ENCODE peak calls at places on chromosomes 4 and X, in five cellular contexts. One of them, this sample, is unnamed.

GRCh38 chr4:64417974-64418373 is 8.7 kb upstream of the TECRL start:
- DNase-seq in left cardiac atrium: peak
- DNase-seq in amniotic stem cell: no peak
- DNase-seq in EH: no peak
- DNase-seq in GM23248: peak
- DNase-seq in this sample: no peak

GRCh38 chr4:98518555-98519267 is 139.7 kb downstream of the TSPAN5 start:
- DNase-seq in left cardiac atrium: no peak
- DNase-seq in amniotic stem cell: no peak
- DNase-seq in EH: no peak
- DNase-seq in GM23248: no peak
- DNase-seq in this sample: peak

GRCh38 chr4:34973632-34974312 is 1270.5 kb downstream of the ARAP2 start:
- DNase-seq in left cardiac atrium: no peak
- DNase-seq in amniotic stem cell: no peak
- DNase-seq in EH: no peak
- DNase-seq in GM23248: no peak
- DNase-seq in this sample: no peak

GRCh38 chr4:36322921-36323354 is 41.5 kb downstream of the DTHD1 start:
- DNase-seq in left cardiac atrium: no peak
- DNase-seq in amniotic stem cell: no peak
- DNase-seq in EH: no peak
- DNase-seq in GM23248: no peak
- DNase-seq in this sample: peak

GRCh38 chr4:88107406-88108107 is 50.9 kb downstream of the ABCG2 start:
- DNase-seq in left cardiac atrium: no peak
- DNase-seq in amniotic stem cell: no peak
- DNase-seq in EH: peak
- DNase-seq in GM23248: no peak
- DNase-seq in this sample: no peak

GRCh38 chrX:68710870-68711576 is 63.6 kb downstream of the STARD8 start:
- DNase-seq in left cardiac atrium: peak
- DNase-seq in amniotic stem cell: no peak
- DNase-seq in EH: peak
- DNase-seq in GM23248: peak
- DNase-seq in this sample: peak

GRCh38 chr4:60432911-60433310 is 767.2 kb upstream of the ADGRL3 start:
- DNase-seq in left cardiac atrium: no peak
- DNase-seq in amniotic stem cell: no peak
- DNase-seq in EH: no peak
- DNase-seq in GM23248: no peak
- DNase-seq in this sample: no peak

GRCh38 chr4:4333265-4333706 is 43.2 kb downstream of the ZBTB49 start:
- DNase-seq in left cardiac atrium: peak
- DNase-seq in amniotic stem cell: no peak
- DNase-seq in EH: peak
- DNase-seq in GM23248: peak
- DNase-seq in this sample: no peak

GRCh38 chr4:57378766-57379165 is 268.6 kb upstream of the IGFBP7 start:
- DNase-seq in left cardiac atrium: no peak
- DNase-seq in amniotic stem cell: no peak
- DNase-seq in EH: peak
- DNase-seq in GM23248: peak
- DNase-seq in this sample: no peak

GRCh38 chr4:139582044-139582443 is 26.0 kb upstream of the SETD7 start:
- DNase-seq in left cardiac atrium: no peak
- DNase-seq in amniotic stem cell: no peak
- DNase-seq in EH: peak
- DNase-seq in GM23248: peak
- DNase-seq in this sample: no peak

GRCh38 chr4:37535872-37536271 is 150.3 kb downstream of the RELL1 start:
- DNase-seq in left cardiac atrium: no peak
- DNase-seq in amniotic stem cell: no peak
- DNase-seq in EH: peak
- DNase-seq in GM23248: peak
- DNase-seq in this sample: no peak

GRCh38 chr4:152938237-152938969 is 2.3 kb downstream of the FHDC1 start:
- DNase-seq in left cardiac atrium: no peak
- DNase-seq in amniotic stem cell: no peak
- DNase-seq in EH: no peak
- DNase-seq in GM23248: peak
- DNase-seq in this sample: peak

GRCh38 chr4:124943145-124943889 is 230.8 kb upstream of the ANKRD50 start:
- DNase-seq in left cardiac atrium: no peak
- DNase-seq in amniotic stem cell: no peak
- DNase-seq in EH: peak
- DNase-seq in GM23248: peak
- DNase-seq in this sample: no peak

GRCh38 chr4:76784237-76784636 is 113.7 kb downstream of the SOWAHB start:
- DNase-seq in left cardiac atrium: no peak
- DNase-seq in amniotic stem cell: no peak
- DNase-seq in EH: no peak
- DNase-seq in GM23248: peak
- DNase-seq in this sample: no peak

GRCh38 chr4:8515316-8516060 is 64.7 kb upstream of the GPR78 start:
- DNase-seq in left cardiac atrium: no peak
- DNase-seq in amniotic stem cell: peak
- DNase-seq in EH: peak
- DNase-seq in GM23248: peak
- DNase-seq in this sample: no peak

GRCh38 chrX:78024349-78025108 is 55.1 kb upstream of the PGAM4 start:
- DNase-seq in left cardiac atrium: no peak
- DNase-seq in amniotic stem cell: no peak
- DNase-seq in EH: peak
- DNase-seq in GM23248: peak
- DNase-seq in this sample: peak

GRCh38 chrX:70592091-70592490 is 147.5 kb downstream of the DLG3 start:
- DNase-seq in left cardiac atrium: no peak
- DNase-seq in amniotic stem cell: peak
- DNase-seq in EH: peak
- DNase-seq in GM23248: peak
- DNase-seq in this sample: no peak

GRCh38 chr4:57854748-57855147 is 744.6 kb upstream of the IGFBP7 start:
- DNase-seq in left cardiac atrium: no peak
- DNase-seq in amniotic stem cell: no peak
- DNase-seq in EH: no peak
- DNase-seq in GM23248: no peak
- DNase-seq in this sample: no peak

GRCh38 chr4:3263053-3263958 is 14.3 kb downstream of the MSANTD1 start:
- DNase-seq in left cardiac atrium: peak
- DNase-seq in amniotic stem cell: no peak
- DNase-seq in EH: no peak
- DNase-seq in GM23248: no peak
- DNase-seq in this sample: no peak

GRCh38 chr4:140018931-140019618 is 134.9 kb downstream of the MAML3 start:
- DNase-seq in left cardiac atrium: no peak
- DNase-seq in amniotic stem cell: no peak
- DNase-seq in EH: no peak
- DNase-seq in GM23248: peak
- DNase-seq in this sample: no peak

GRCh38 chr4:89316931-89317366 is 9.3 kb upstream of the GPRIN3 start:
- DNase-seq in left cardiac atrium: no peak
- DNase-seq in amniotic stem cell: no peak
- DNase-seq in EH: peak
- DNase-seq in GM23248: peak
- DNase-seq in this sample: no peak

GRCh38 chrX:9197231-9197630 is 163.3 kb upstream of the FAM9B start:
- DNase-seq in left cardiac atrium: no peak
- DNase-seq in amniotic stem cell: no peak
- DNase-seq in EH: peak
- DNase-seq in GM23248: peak
- DNase-seq in this sample: no peak

GRCh38 chrX:38806054-38806389 is 4.8 kb downstream of the MID1IP1 start:
- DNase-seq in left cardiac atrium: peak
- DNase-seq in amniotic stem cell: no peak
- DNase-seq in EH: no peak
- DNase-seq in GM23248: peak
- DNase-seq in this sample: no peak

GRCh38 chrX:12843061-12843667 is 23.7 kb upstream of the TLR7 start:
- DNase-seq in left cardiac atrium: no peak
- DNase-seq in amniotic stem cell: no peak
- DNase-seq in EH: no peak
- DNase-seq in GM23248: no peak
- DNase-seq in this sample: no peak